ENCODE peak calls at places on chromosomes 4 and X, in ten cellular contexts. W, T, I, J, H, F, Q, G, O and Y are unnamed samples.

GRCh38 chrX:69068295-69069085 is 96.8 kb downstream of the PJA1 start:
- DNase-seq in H (no peak), T (no peak), G (peak), J (no peak), I (no peak), F (no peak), W (no peak), O (no peak), Q (no peak), Y (no peak)

GRCh38 chr4:163548481-163549243 is 54.2 kb downstream of the TMA16 start:
- DNase-seq in W (peak), T (no peak), F (no peak), O (no peak), I (no peak), J (peak), H (peak), G (no peak), Q (peak), Y (no peak)

GRCh38 chrX:105725228-105725627 is 97.1 kb upstream of the NRK start:
- DNase-seq in H (no peak), G (no peak), I (no peak), W (no peak), F (no peak), O (no peak), T (no peak), Q (no peak), J (no peak), Y (no peak)

GRCh38 chrX:29547877-29548276 is 667.5 kb upstream of the MAGEB2 start:
- DNase-seq in I (no peak), F (no peak), G (no peak), W (no peak), H (no peak), J (no peak), T (no peak), Q (no peak), O (no peak), Y (no peak)

GRCh38 chr4:103075435-103075893 is 1.1 kb downstream of the SLC9B2 start:
- DNase-seq in T (no peak), Q (no peak), F (no peak), H (no peak), O (no peak), J (peak), I (no peak), W (no peak), G (no peak), Y (no peak)

GRCh38 chr4:155529197-155529596 is 137.5 kb upstream of the GUCY1A1 start:
- DNase-seq in F (no peak), W (no peak), I (no peak), O (no peak), H (peak), Q (no peak), J (no peak), G (no peak), T (no peak), Y (no peak)

GRCh38 chrX:40685352-40685918 is 38.1 kb upstream of the CXorf38 start:
- DNase-seq in W (no peak), H (no peak), G (no peak), F (no peak), T (no peak), Q (no peak), J (no peak), I (no peak), O (no peak), Y (no peak)

GRCh38 chrX:39527045-39527444 is 570.7 kb downstream of the BCOR start:
- DNase-seq in O (no peak), T (no peak), J (peak), F (no peak), H (no peak), G (no peak), I (no peak), W (no peak), Q (no peak), Y (no peak)

GRCh38 chr4:41420576-41420975 is 117.4 kb upstream of the LIMCH1 start:
- DNase-seq in W (no peak), G (no peak), O (no peak), J (no peak), F (no peak), Q (no peak), H (no peak), T (no peak), I (no peak), Y (no peak)

GRCh38 chrX:53713987-53714579 is 27.6 kb upstream of the HUWE1 start:
- DNase-seq in G (no peak), J (peak), Q (no peak), F (no peak), I (no peak), O (no peak), W (no peak), H (no peak), T (no peak), Y (no peak)

GRCh38 chr4:184746532-184746870 is 12.6 kb upstream of the CENPU start:
- DNase-seq in H (no peak), G (peak), O (no peak), W (peak), T (peak), Q (no peak), J (peak), F (no peak), I (peak), Y (no peak)

GRCh38 chrX:49214996-49215526 is 15.1 kb upstream of the SYP start:
- DNase-seq in O (no peak), Q (no peak), T (no peak), H (no peak), G (no peak), W (no peak), F (no peak), I (no peak), J (no peak), Y (no peak)

GRCh38 chr4:11119474-11119873 is 309.2 kb downstream of the HS3ST1 start:
- DNase-seq in J (no peak), W (no peak), F (no peak), I (no peak), T (no peak), Q (no peak), O (no peak), G (no peak), H (no peak), Y (no peak)

GRCh38 chr4:86661006-86661405 is 66.9 kb downstream of the PTPN13 start:
- DNase-seq in Q (no peak), F (no peak), W (no peak), J (no peak), G (no peak), O (no peak), T (no peak), I (no peak), H (no peak), Y (no peak)

GRCh38 chr4:153512952-153513500 is 46.9 kb downstream of the TMEM131L start:
- DNase-seq in G (no peak), W (no peak), H (no peak), T (no peak), Q (no peak), O (no peak), J (peak), F (no peak), I (no peak), Y (no peak)

GRCh38 chr4:170022211-170022610 is 4.0 kb downstream of the MFAP3L start:
- DNase-seq in O (no peak), H (no peak), F (no peak), G (no peak), I (no peak), J (no peak), T (no peak), W (no peak), Q (no peak), Y (no peak)

GRCh38 chr4:140993969-140994459 is 139.3 kb downstream of the RNF150 start:
- DNase-seq in W (no peak), I (no peak), J (no peak), Q (no peak), F (no peak), G (no peak), O (no peak), T (no peak), H (no peak), Y (no peak)
- H3K27ac ChIP-seq in W (no peak), I (peak), J (no peak), Q (no peak), F (no peak), G (peak), O (no peak), T (peak), H (no peak), Y (no peak)

GRCh38 chrX:118220509-118220908 is 103.9 kb upstream of the KLHL13 start:
- DNase-seq in H (no peak), T (no peak), J (no peak), O (no peak), F (no peak), Q (no peak), I (no peak), G (no peak), W (no peak), Y (no peak)
- H3K27ac ChIP-seq in H (no peak), T (no peak), J (no peak), O (peak), F (no peak), Q (no peak), I (no peak), G (no peak), W (no peak), Y (no peak)

GRCh38 chr4:10104211-10104990 is 12.2 kb downstream of the WDR1 start:
- DNase-seq in H (peak), Q (no peak), F (no peak), W (no peak), I (no peak), G (no peak), T (no peak), J (no peak), O (no peak), Y (no peak)

GRCh38 chr4:10104991-10105276 is 11.7 kb downstream of the WDR1 start:
- DNase-seq in O (no peak), W (no peak), F (no peak), I (no peak), H (no peak), T (no peak), J (no peak), G (no peak), Q (no peak), Y (no peak)

GRCh38 chr4:10105920-10106319 is 10.7 kb downstream of the WDR1 start:
- DNase-seq in Q (no peak), I (no peak), H (no peak), O (no peak), T (no peak), J (no peak), W (no peak), G (no peak), F (no peak), Y (no peak)

GRCh38 chr4:10106421-10107039 is 10.1 kb downstream of the WDR1 start:
- DNase-seq in Q (no peak), I (peak), G (peak), J (peak), W (peak), H (no peak), T (peak), O (no peak), F (no peak), Y (peak)

GRCh38 chr4:10105421-10105820 is 11.2 kb downstream of the WDR1 start:
- DNase-seq in G (no peak), W (no peak), Q (no peak), F (no peak), H (no peak), O (no peak), J (no peak), T (no peak), I (no peak), Y (no peak)
- H3K27ac ChIP-seq in G (no peak), W (peak), Q (no peak), F (peak), H (no peak), O (peak), J (peak), T (peak), I (peak), Y (no peak)

GRCh38 chr4:187171731-187172339 is 448.2 kb upstream of the FAT1 start:
- DNase-seq in H (no peak), J (peak), T (no peak), W (no peak), F (no peak), O (no peak), Q (no peak), G (no peak), I (no peak), Y (no peak)
- H3K27ac ChIP-seq in H (no peak), J (no peak), T (no peak), W (no peak), F (no peak), O (no peak), Q (no peak), G (no peak), I (no peak), Y (no peak)